ENCODE peak calls at places on chromosomes 7 and 10, in seven cellular contexts. A is endothelial cell, X is RWPE1, P is A549, K is AG09319, H is GM06990, W is bronchial epithelial cell. N is an unnamed sample.

GRCh38 chr7:157689269-157690057 is 352.7 kb downstream of the DNAJB6 start:
- DNase-seq in A (no peak), X (no peak), P (no peak), K (no peak), H (no peak), W (no peak), N (peak; percentile 64)

GRCh38 chr10:75630746-75631145 is 199.3 kb downstream of the LRMDA start:
- DNase-seq in A (no peak), X (no peak), P (no peak), K (no peak), H (no peak), W (peak; percentile 10), N (no peak)

GRCh38 chr7:55555160-55555559 is 17.1 kb downstream of the VOPP1 start:
- DNase-seq in A (no peak), X (no peak), P (no peak), K (no peak), H (no peak), W (no peak), N (no peak)

GRCh38 chr10:129868470-129869035 is 95.5 kb downstream of the EBF3 start:
- DNase-seq in A (no peak), X (no peak), P (no peak), K (no peak), H (no peak), W (no peak), N (no peak)

GRCh38 chr10:12195281-12195602 is 449 bp downstream of the NUDT5 start:
- DNase-seq in A (no peak), X (peak; percentile 27), P (no peak), K (no peak), H (no peak), W (no peak), N (no peak)

GRCh38 chr7:114243019-114243507 is 171.6 kb upstream of the FOXP2 start:
- DNase-seq in A (no peak), X (peak; percentile 8), P (no peak), K (no peak), H (no peak), W (peak; percentile 62), N (no peak)

GRCh38 chr10:107442035-107442505 is 277.6 kb upstream of the SORCS1 start:
- DNase-seq in A (no peak), X (peak; percentile 36), P (no peak), K (no peak), H (no peak), W (peak; percentile 84), N (no peak)

GRCh38 chr10:125840406-125840805 is 17.1 kb downstream of the BCCIP start:
- DNase-seq in A (no peak), X (no peak), P (no peak), K (no peak), H (no peak), W (no peak), N (no peak)

GRCh38 chr10:22927661-22928403 is at the start of gene ARMC3:
- DNase-seq in A (peak; percentile 95), X (peak; percentile 36), P (peak; percentile 63), K (no peak), H (peak; percentile 75), W (peak; percentile 31), N (peak; percentile 85)

GRCh38 chr7:83947260-83947659 is 247.3 kb downstream of the SEMA3A start:
- DNase-seq in A (peak; percentile 22), X (no peak), P (peak; percentile 33), K (no peak), H (no peak), W (peak; percentile 22), N (no peak)

GRCh38 chr7:152313879-152314604 is 121.8 kb downstream of the KMT2C start:
- DNase-seq in A (no peak), X (peak; percentile 76), P (peak; percentile 88), K (peak; percentile 24), H (no peak), W (peak; percentile 94), N (no peak)

GRCh38 chr10:77328272-77328816 is 309.3 kb downstream of the KCNMA1 start:
- DNase-seq in A (peak; percentile 70), X (peak; percentile 45), P (peak; percentile 35), K (no peak), H (no peak), W (peak; percentile 32), N (no peak)

GRCh38 chr10:132591166-132591971 is 53.8 kb downstream of the INPP5A start:
- DNase-seq in A (no peak), X (peak; percentile 77), P (peak; percentile 74), K (peak; percentile 39), H (no peak), W (peak; percentile 86), N (no peak)
- TF ChIP-seq CTCF in A (no peak), X (no peak), P (no peak), K (no peak), H (no peak), W (peak; percentile 15), N (no peak)

DNA sequence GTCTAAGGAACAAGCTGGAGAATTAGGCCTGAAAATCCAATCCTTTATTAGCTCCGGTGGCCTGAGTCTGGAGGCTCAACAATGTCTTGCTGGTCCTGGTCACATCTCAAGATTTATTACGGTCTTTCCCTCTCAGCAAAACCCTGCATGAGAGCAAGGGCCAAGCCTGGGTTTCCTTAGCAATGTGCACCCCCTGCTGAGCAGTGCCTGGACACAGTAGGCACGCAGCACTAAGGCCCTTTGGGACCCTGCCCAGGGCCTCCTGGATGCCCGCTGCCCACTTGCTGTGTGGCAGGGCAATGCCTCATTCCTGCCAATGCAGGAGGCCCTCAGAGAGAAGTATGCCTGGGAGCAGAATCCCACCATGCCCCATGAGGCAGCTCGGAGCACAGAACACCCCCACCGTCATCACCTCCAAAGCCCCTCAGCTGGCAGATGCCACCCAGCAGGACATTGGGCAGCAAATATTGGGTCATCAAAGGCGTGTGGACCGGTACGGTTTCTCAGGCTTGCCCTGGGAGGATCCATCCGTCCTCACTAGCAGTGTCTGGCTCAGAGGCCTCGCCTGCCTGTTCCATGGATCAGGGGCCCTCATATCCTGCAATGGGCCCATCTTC is 156.4 kb downstream of the OAT start:
- DNase-seq in A (no peak), X (no peak), P (no peak), K (no peak), H (no peak), W (no peak), N (no peak)
- TF ChIP-seq CTCF in A (no peak), X (no peak), P (no peak), K (no peak), H (no peak), W (no peak), N (no peak)

GRCh38 chr7:23714579-23714978 is 4.6 kb downstream of the STK31 start:
- DNase-seq in A (no peak), X (no peak), P (no peak), K (no peak), H (no peak), W (no peak), N (no peak)

GRCh38 chr7:23713285-23714235 is 3.5 kb downstream of the STK31 start:
- DNase-seq in A (no peak), X (peak; percentile 36), P (peak; percentile 30), K (peak; percentile 30), H (no peak), W (peak; percentile 87), N (no peak)

GRCh38 chr7:23715099-23715498 is 5.1 kb downstream of the STK31 start:
- DNase-seq in A (no peak), X (no peak), P (no peak), K (no peak), H (no peak), W (peak; percentile 11), N (no peak)

GRCh38 chr7:23710000-23710399 is at the start of gene STK31:
- DNase-seq in A (no peak), X (no peak), P (no peak), K (no peak), H (peak; percentile 10), W (no peak), N (no peak)

GRCh38 chr7:23712368-23713284 is 2.6 kb downstream of the STK31 start:
- DNase-seq in A (no peak), X (peak; percentile 67), P (peak; percentile 64), K (peak; percentile 30), H (no peak), W (peak; percentile 73), N (no peak)
- TF ChIP-seq CTCF in A (peak; percentile 64), X (peak; percentile 55), P (peak; percentile 96), K (peak; percentile 41), H (peak; percentile 16), W (peak; percentile 18), N (peak; percentile 90)

DNA sequence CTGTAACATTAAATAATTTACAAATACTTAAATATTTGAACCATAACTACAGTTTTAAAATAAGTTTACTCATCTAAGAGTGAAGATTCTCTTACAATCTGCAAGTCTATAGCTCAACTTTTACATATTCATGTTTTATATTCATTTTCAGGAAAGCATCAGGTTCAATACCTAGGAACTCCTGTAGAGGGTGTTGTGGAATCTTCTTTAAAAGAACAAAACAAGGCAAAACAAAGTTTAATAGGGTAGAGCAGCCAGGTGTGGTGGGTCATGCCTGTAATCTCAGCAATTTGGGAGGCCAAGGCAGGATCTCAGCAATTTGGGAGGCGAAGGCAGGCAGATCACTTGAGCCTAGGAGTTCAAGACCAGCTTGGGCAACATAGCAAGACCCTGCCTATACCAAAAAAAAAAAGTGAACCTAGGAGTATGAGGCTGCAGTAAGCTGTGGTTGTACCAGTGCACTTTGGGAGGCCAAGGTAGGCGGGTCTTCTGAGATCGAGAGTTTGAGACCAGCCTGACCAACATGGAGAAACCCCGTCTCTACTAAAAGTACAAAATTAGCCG is 45.1 kb downstream of the ST8SIA6 start:
- DNase-seq in A (no peak), X (no peak), P (peak; percentile 14), K (no peak), H (no peak), W (peak; percentile 22), N (no peak)
- TF ChIP-seq CTCF in A (peak; percentile 49), X (peak; percentile 46), P (peak; percentile 44), K (peak; percentile 40), H (peak; percentile 50), W (peak; percentile 26), N (peak; percentile 64)

GRCh38 chr10:126972622-126973414 is 67.6 kb downstream of the DOCK1 start:
- DNase-seq in A (no peak), X (peak; percentile 31), P (peak; percentile 72), K (peak; percentile 73), H (no peak), W (peak; percentile 77), N (no peak)

GRCh38 chr10:126964190-126964589 is 59.0 kb downstream of the DOCK1 start:
- DNase-seq in A (no peak), X (no peak), P (no peak), K (no peak), H (no peak), W (no peak), N (no peak)

GRCh38 chr10:126975221-126975620 is 70.0 kb downstream of the DOCK1 start:
- DNase-seq in A (no peak), X (no peak), P (no peak), K (no peak), H (no peak), W (no peak), N (no peak)

GRCh38 chr10:126966938-126967337 is 61.7 kb downstream of the DOCK1 start:
- DNase-seq in A (no peak), X (no peak), P (no peak), K (no peak), H (no peak), W (no peak), N (no peak)

DNA sequence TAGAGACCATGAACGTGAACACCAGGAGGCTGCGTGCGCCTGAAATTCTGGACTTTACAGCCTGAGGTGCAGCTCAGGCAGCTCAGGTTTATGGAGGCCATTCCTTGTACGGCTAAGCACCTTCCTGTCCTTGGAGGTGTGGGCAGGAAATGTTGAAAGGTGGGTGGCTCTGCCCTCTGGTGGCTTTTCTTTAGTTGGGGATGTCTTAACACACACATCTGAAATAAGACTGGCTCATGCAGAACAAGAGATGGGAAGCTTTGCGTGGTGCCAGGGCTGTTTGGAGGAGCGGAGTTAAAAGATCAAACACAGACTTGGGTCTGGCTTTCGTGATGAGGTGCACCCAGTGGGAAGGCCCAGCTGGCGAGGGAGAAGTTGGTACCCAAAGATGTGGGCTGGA is 64.1 kb downstream of the DOCK1 start:
- DNase-seq in A (no peak), X (peak; percentile 52), P (peak; percentile 43), K (no peak), H (no peak), W (peak; percentile 35), N (no peak)
- TF ChIP-seq CTCF in A (no peak), X (no peak), P (peak; percentile 21), K (no peak), H (no peak), W (peak; percentile 22), N (peak; percentile 31)

N was measured in type B pancreatic cell.